ENCODE peak calls at places on chromosome 16, in eight cellular contexts. One of them, this sample, is unnamed.

GRCh38 chr16:73225983-73226382 is 178.1 kb upstream of the ZFHX3 start:
- DNase-seq in IMR-90: no peak
- DNase-seq in fibroblast of pulmonary artery: no peak
- DNase-seq in HCT116: no peak
- DNase-seq in BJ: no peak
- DNase-seq in GM20000: no peak
- DNase-seq in PC-3: no peak
- DNase-seq in endothelial cell: no peak
- DNase-seq in this sample: no peak

GRCh38 chr16:22672830-22673210 is 141.1 kb upstream of the HS3ST2 start:
- DNase-seq in IMR-90: no peak
- DNase-seq in fibroblast of pulmonary artery: no peak
- DNase-seq in HCT116: no peak
- DNase-seq in BJ: no peak
- DNase-seq in GM20000: no peak
- DNase-seq in PC-3: no peak
- DNase-seq in endothelial cell: no peak
- DNase-seq in this sample: no peak

GRCh38 chr16:83968891-83969672 is 1.0 kb downstream of the NECAB2 start:
- DNase-seq in IMR-90: no peak
- DNase-seq in fibroblast of pulmonary artery: no peak
- DNase-seq in HCT116: no peak
- DNase-seq in BJ: no peak
- DNase-seq in GM20000: no peak
- DNase-seq in PC-3: no peak
- DNase-seq in endothelial cell: no peak
- DNase-seq in this sample: no peak

GRCh38 chr16:23903001-23903414 is 67.2 kb downstream of the PRKCB start:
- DNase-seq in IMR-90: no peak
- DNase-seq in fibroblast of pulmonary artery: no peak
- DNase-seq in HCT116: no peak
- DNase-seq in BJ: no peak
- DNase-seq in GM20000: no peak
- DNase-seq in PC-3: peak
- DNase-seq in endothelial cell: no peak
- DNase-seq in this sample: no peak

GRCh38 chr16:28491080-28491969 is 549 bp downstream of the CLN3 start:
- DNase-seq in IMR-90: no peak
- DNase-seq in fibroblast of pulmonary artery: peak
- DNase-seq in HCT116: no peak
- DNase-seq in BJ: no peak
- DNase-seq in GM20000: no peak
- DNase-seq in PC-3: peak
- DNase-seq in endothelial cell: peak
- DNase-seq in this sample: peak

GRCh38 chr16:67873435-67874146 is 739 bp downstream of the EDC4 start:
- DNase-seq in IMR-90: peak
- DNase-seq in fibroblast of pulmonary artery: no peak
- DNase-seq in HCT116: no peak
- DNase-seq in BJ: no peak
- DNase-seq in GM20000: peak
- DNase-seq in PC-3: no peak
- DNase-seq in endothelial cell: no peak
- DNase-seq in this sample: no peak

GRCh38 chr16:65601781-65602180 is 479.9 kb upstream of the CDH11 start:
- DNase-seq in IMR-90: no peak
- DNase-seq in fibroblast of pulmonary artery: no peak
- DNase-seq in HCT116: no peak
- DNase-seq in BJ: no peak
- DNase-seq in GM20000: no peak
- DNase-seq in PC-3: no peak
- DNase-seq in endothelial cell: no peak
- DNase-seq in this sample: peak

GRCh38 chr16:12236491-12237030 is 260.0 kb downstream of the SNX29 start:
- DNase-seq in IMR-90: peak
- DNase-seq in fibroblast of pulmonary artery: no peak
- DNase-seq in HCT116: no peak
- DNase-seq in BJ: no peak
- DNase-seq in GM20000: no peak
- DNase-seq in PC-3: no peak
- DNase-seq in endothelial cell: no peak
- DNase-seq in this sample: no peak

GRCh38 chr16:88977028-88977844 is at the start of gene CBFA2T3:
- DNase-seq in IMR-90: no peak
- DNase-seq in fibroblast of pulmonary artery: peak
- DNase-seq in HCT116: no peak
- DNase-seq in BJ: no peak
- DNase-seq in GM20000: peak
- DNase-seq in PC-3: no peak
- DNase-seq in endothelial cell: peak
- DNase-seq in this sample: no peak

DNA sequence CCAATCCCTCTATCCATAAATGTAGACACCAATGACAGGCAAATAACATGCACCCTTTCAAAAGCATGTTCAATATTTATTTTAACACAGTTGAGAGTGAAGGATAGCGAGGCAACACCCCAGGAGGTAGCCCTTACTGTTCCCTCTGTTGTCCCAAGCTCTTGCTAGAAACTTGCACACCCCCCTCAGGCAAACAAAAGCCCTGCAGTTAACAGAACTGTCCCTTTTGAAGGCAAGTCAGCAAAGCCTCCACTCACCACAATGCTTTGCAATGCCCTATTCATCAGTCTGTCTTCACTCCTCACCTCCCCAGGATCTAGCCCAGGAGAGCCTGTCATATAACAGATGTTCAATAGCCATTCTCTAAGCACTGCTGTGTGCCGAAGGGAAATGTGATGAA is 3.5 kb upstream of the CNEP1R1 start:
- DNase-seq in IMR-90: no peak
- DNase-seq in fibroblast of pulmonary artery: no peak
- DNase-seq in HCT116: no peak
- DNase-seq in BJ: no peak
- DNase-seq in GM20000: no peak
- DNase-seq in PC-3: no peak
- DNase-seq in endothelial cell: no peak
- DNase-seq in this sample: peak
- TF ChIP-seq CTCF in IMR-90: no peak
- TF ChIP-seq CTCF in fibroblast of pulmonary artery: no peak
- TF ChIP-seq CTCF in HCT116: no peak
- TF ChIP-seq CTCF in BJ: peak
- TF ChIP-seq CTCF in GM20000: no peak
- TF ChIP-seq CTCF in PC-3: no peak
- TF ChIP-seq CTCF in endothelial cell: no peak
- TF ChIP-seq CTCF in this sample: peak

DNA sequence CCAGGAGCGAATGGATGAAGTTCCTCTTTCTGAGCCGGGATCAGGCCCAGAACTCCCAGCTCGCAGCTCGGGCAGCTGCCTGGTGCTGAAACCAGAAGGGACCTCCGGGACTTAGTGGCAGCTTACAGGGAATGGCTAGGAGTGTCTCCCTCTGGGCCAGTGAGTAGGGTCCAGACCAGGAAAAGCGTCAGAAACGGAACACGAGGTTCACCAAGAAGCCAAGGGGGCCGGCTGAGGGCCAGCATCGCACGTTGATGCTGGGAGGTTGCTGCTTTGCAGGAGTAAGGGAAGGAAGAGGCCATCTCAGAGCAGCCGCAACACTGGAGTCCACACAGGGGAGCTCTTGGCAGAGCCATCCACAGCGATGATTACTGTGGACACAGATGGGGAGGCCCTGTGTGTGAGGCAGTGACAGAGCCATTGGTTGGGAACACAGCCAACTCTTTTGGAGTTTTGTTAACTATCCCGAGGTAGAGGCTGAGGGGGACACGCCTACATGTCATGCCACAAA is 74.0 kb upstream of the CREBBP start:
- DNase-seq in IMR-90: peak
- DNase-seq in fibroblast of pulmonary artery: peak
- DNase-seq in HCT116: no peak
- DNase-seq in BJ: no peak
- DNase-seq in GM20000: no peak
- DNase-seq in PC-3: no peak
- DNase-seq in endothelial cell: no peak
- DNase-seq in this sample: peak
- TF ChIP-seq CTCF in IMR-90: no peak
- TF ChIP-seq CTCF in fibroblast of pulmonary artery: no peak
- TF ChIP-seq CTCF in HCT116: no peak
- TF ChIP-seq CTCF in BJ: no peak
- TF ChIP-seq CTCF in GM20000: no peak
- TF ChIP-seq CTCF in PC-3: no peak
- TF ChIP-seq CTCF in endothelial cell: no peak
- TF ChIP-seq CTCF in this sample: peak

GRCh38 chr16:69150146-69150865 is 17.9 kb downstream of the UTP4 start:
- DNase-seq in IMR-90: peak
- DNase-seq in fibroblast of pulmonary artery: peak
- DNase-seq in HCT116: peak
- DNase-seq in BJ: no peak
- DNase-seq in GM20000: peak
- DNase-seq in PC-3: peak
- DNase-seq in endothelial cell: peak
- DNase-seq in this sample: peak
- TF ChIP-seq CTCF in IMR-90: peak
- TF ChIP-seq CTCF in fibroblast of pulmonary artery: peak
- TF ChIP-seq CTCF in HCT116: peak
- TF ChIP-seq CTCF in BJ: peak
- TF ChIP-seq CTCF in GM20000: peak
- TF ChIP-seq CTCF in PC-3: peak
- TF ChIP-seq CTCF in endothelial cell: peak
- TF ChIP-seq CTCF in this sample: peak

DNA sequence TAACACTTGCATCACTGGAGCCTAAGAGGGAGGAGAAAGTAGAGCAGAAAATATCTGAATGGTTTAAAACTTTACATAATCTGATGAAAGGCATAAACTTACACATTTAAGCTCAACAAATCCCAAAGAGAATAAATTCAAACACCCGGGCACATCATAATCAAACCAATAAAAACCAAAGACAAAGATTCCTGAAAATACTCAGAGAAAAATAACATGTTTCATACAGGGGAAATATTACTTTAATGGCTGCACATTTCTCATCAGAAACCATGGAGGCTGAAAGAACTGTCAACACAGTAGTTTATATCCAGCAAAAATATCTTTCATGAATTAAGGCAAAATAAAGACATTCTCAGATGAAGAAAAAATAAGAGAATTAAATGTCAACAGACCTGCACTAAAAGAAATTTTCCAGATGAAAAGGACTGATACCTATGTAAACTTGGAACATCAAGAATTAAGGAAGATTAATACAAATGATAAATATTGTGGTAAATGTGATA is 34.2 kb downstream of the C16orf87 start:
- DNase-seq in IMR-90: no peak
- DNase-seq in fibroblast of pulmonary artery: no peak
- DNase-seq in HCT116: no peak
- DNase-seq in BJ: no peak
- DNase-seq in GM20000: no peak
- DNase-seq in PC-3: no peak
- DNase-seq in endothelial cell: no peak
- DNase-seq in this sample: no peak
- TF ChIP-seq CTCF in IMR-90: no peak
- TF ChIP-seq CTCF in fibroblast of pulmonary artery: no peak
- TF ChIP-seq CTCF in HCT116: no peak
- TF ChIP-seq CTCF in BJ: no peak
- TF ChIP-seq CTCF in GM20000: no peak
- TF ChIP-seq CTCF in PC-3: no peak
- TF ChIP-seq CTCF in endothelial cell: no peak
- TF ChIP-seq CTCF in this sample: no peak

DNA sequence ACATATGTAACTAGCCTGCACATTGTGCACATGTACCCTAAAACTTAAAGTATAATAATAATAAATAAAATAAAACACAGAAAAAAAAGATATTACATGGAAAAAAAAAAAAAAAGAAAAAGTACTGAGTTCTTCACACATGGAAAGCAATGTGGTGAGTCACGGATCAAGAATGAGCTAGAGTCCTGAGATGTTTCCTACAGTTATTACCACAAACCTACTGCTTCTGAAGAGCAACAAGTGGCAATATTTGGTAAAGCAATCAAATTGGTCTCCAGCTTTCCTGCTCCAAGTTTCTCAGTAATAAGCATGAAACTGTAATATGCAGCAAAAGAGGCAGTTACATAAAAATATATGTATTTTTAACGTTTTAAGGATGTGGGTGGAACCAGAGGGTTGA is 223.3 kb upstream of the SALL1 start:
- DNase-seq in IMR-90: peak
- DNase-seq in fibroblast of pulmonary artery: peak
- DNase-seq in HCT116: no peak
- DNase-seq in BJ: peak
- DNase-seq in GM20000: no peak
- DNase-seq in PC-3: no peak
- DNase-seq in endothelial cell: no peak
- DNase-seq in this sample: peak
- TF ChIP-seq CTCF in IMR-90: no peak
- TF ChIP-seq CTCF in fibroblast of pulmonary artery: no peak
- TF ChIP-seq CTCF in HCT116: no peak
- TF ChIP-seq CTCF in BJ: peak
- TF ChIP-seq CTCF in GM20000: no peak
- TF ChIP-seq CTCF in PC-3: no peak
- TF ChIP-seq CTCF in endothelial cell: no peak
- TF ChIP-seq CTCF in this sample: peak

DNA sequence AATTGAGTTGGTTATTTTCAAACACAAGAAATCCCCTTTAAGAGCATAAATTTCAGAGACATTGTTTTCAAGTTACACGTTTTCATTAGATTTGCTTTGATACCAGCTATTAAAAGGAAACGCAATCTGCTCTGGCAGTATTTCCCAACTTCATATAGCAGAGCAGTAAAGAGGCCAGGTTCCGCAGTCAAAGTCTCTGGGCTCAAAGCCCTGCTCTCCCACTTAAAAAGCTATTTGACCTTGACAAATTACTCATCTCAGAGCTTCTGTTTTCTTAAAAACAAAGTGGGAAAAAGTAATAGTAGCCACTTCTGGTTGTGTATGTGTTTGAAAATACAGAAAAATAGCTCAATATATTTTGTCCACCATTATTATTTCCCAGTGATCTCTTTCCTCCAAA is 89.7 kb upstream of the CDYL2 start:
- DNase-seq in IMR-90: no peak
- DNase-seq in fibroblast of pulmonary artery: peak
- DNase-seq in HCT116: no peak
- DNase-seq in BJ: no peak
- DNase-seq in GM20000: no peak
- DNase-seq in PC-3: no peak
- DNase-seq in endothelial cell: no peak
- DNase-seq in this sample: peak
- TF ChIP-seq CTCF in IMR-90: no peak
- TF ChIP-seq CTCF in fibroblast of pulmonary artery: no peak
- TF ChIP-seq CTCF in HCT116: no peak
- TF ChIP-seq CTCF in BJ: no peak
- TF ChIP-seq CTCF in GM20000: no peak
- TF ChIP-seq CTCF in PC-3: no peak
- TF ChIP-seq CTCF in endothelial cell: no peak
- TF ChIP-seq CTCF in this sample: no peak

GRCh38 chr16:57299009-57299718 is 14.7 kb upstream of the PLLP start:
- DNase-seq in IMR-90: no peak
- DNase-seq in fibroblast of pulmonary artery: no peak
- DNase-seq in HCT116: no peak
- DNase-seq in BJ: peak
- DNase-seq in GM20000: no peak
- DNase-seq in PC-3: peak
- DNase-seq in endothelial cell: no peak
- DNase-seq in this sample: no peak
- TF ChIP-seq CTCF in IMR-90: peak
- TF ChIP-seq CTCF in fibroblast of pulmonary artery: peak
- TF ChIP-seq CTCF in HCT116: no peak
- TF ChIP-seq CTCF in BJ: peak
- TF ChIP-seq CTCF in GM20000: no peak
- TF ChIP-seq CTCF in PC-3: no peak
- TF ChIP-seq CTCF in endothelial cell: no peak
- TF ChIP-seq CTCF in this sample: peak

GRCh38 chr16:76729525-76729924 is 452.3 kb downstream of the CNTNAP4 start:
- DNase-seq in IMR-90: no peak
- DNase-seq in fibroblast of pulmonary artery: no peak
- DNase-seq in HCT116: no peak
- DNase-seq in BJ: no peak
- DNase-seq in GM20000: no peak
- DNase-seq in PC-3: peak
- DNase-seq in endothelial cell: no peak
- DNase-seq in this sample: peak
- TF ChIP-seq CTCF in IMR-90: no peak
- TF ChIP-seq CTCF in fibroblast of pulmonary artery: no peak
- TF ChIP-seq CTCF in HCT116: no peak
- TF ChIP-seq CTCF in BJ: no peak
- TF ChIP-seq CTCF in GM20000: no peak
- TF ChIP-seq CTCF in PC-3: peak
- TF ChIP-seq CTCF in endothelial cell: no peak
- TF ChIP-seq CTCF in this sample: no peak

This sample was measured in choroid plexus epithelial cell.